ENCODE peak calls at places on chromosomes 16 and 17, in five cellular contexts. One of them, this sample, is unnamed.
A peak's percentile ranks its signal among the peaks of the same experiment; 100 is the strongest.

GRCh38 chr17:55728833-55729232 is 6.2 kb upstream of the TMEM100 start:
- DNase-seq in hepatocyte: no peak
- DNase-seq in neural progenitor cell: no peak
- DNase-seq in GM23338: no peak
- DNase-seq in GM23248: no peak
- DNase-seq in this sample: no peak

GRCh38 chr16:47029724-47030123 is 56.2 kb upstream of the DNAJA2 start:
- DNase-seq in hepatocyte: no peak
- DNase-seq in GM23338: no peak
- DNase-seq in neural progenitor cell: no peak
- DNase-seq in GM23248: no peak
- DNase-seq in this sample: no peak

GRCh38 chr16:87072101-87072500 is 245.1 kb downstream of the C16orf95 start:
- DNase-seq in GM23338: no peak
- DNase-seq in GM23248: no peak
- DNase-seq in hepatocyte: no peak
- DNase-seq in neural progenitor cell: no peak
- DNase-seq in this sample: no peak

GRCh38 chr16:85417156-85417860 is 195.8 kb upstream of the GSE1 start:
- DNase-seq in hepatocyte: no peak
- DNase-seq in GM23248: no peak
- DNase-seq in neural progenitor cell: no peak
- DNase-seq in GM23338: no peak
- DNase-seq in this sample: no peak

GRCh38 chr17:79741751-79742588 is 11.2 kb downstream of the ENPP7 start:
- DNase-seq in GM23338: peak; percentile 86
- DNase-seq in GM23248: peak; percentile 61
- DNase-seq in hepatocyte: peak; percentile 91
- DNase-seq in neural progenitor cell: peak; percentile 87
- DNase-seq in this sample: peak; percentile 87

GRCh38 chr17:73838815-73839214 is 194.6 kb upstream of the SDK2 start:
- DNase-seq in hepatocyte: no peak
- DNase-seq in GM23248: no peak
- DNase-seq in GM23338: no peak
- DNase-seq in neural progenitor cell: no peak
- DNase-seq in this sample: no peak

GRCh38 chr16:16036359-16036792 is 87.0 kb downstream of the ABCC1 start:
- DNase-seq in neural progenitor cell: peak; percentile 31
- DNase-seq in GM23248: no peak
- DNase-seq in hepatocyte: no peak
- DNase-seq in GM23338: no peak
- DNase-seq in this sample: no peak

GRCh38 chr17:6948562-6948961 is 47.3 kb upstream of the ALOX12 start:
- DNase-seq in neural progenitor cell: no peak
- DNase-seq in GM23248: peak; percentile 41
- DNase-seq in hepatocyte: no peak
- DNase-seq in GM23338: no peak
- DNase-seq in this sample: peak; percentile 44

GRCh38 chr17:50026046-50026675 is 29.7 kb upstream of the ITGA3 start:
- DNase-seq in GM23248: no peak
- DNase-seq in neural progenitor cell: no peak
- DNase-seq in hepatocyte: no peak
- DNase-seq in GM23338: no peak
- DNase-seq in this sample: no peak

GRCh38 chr17:50028207-50029120 is 27.4 kb upstream of the ITGA3 start:
- DNase-seq in GM23248: peak; percentile 70
- DNase-seq in GM23338: peak; percentile 83
- DNase-seq in neural progenitor cell: peak; percentile 78
- DNase-seq in hepatocyte: peak; percentile 45
- DNase-seq in this sample: peak; percentile 100

GRCh38 chr17:50026901-50027638 is 28.8 kb upstream of the ITGA3 start:
- DNase-seq in hepatocyte: peak; percentile 80
- DNase-seq in neural progenitor cell: peak; percentile 76
- DNase-seq in GM23338: peak; percentile 82
- DNase-seq in GM23248: peak; percentile 81
- DNase-seq in this sample: peak; percentile 98

GRCh38 chr17:50029185-50029584 is 26.7 kb upstream of the ITGA3 start:
- DNase-seq in hepatocyte: no peak
- DNase-seq in GM23338: no peak
- DNase-seq in GM23248: no peak
- DNase-seq in neural progenitor cell: no peak
- DNase-seq in this sample: no peak

GRCh38 chr17:50027639-50028206 is 28.2 kb upstream of the ITGA3 start:
- DNase-seq in neural progenitor cell: no peak
- DNase-seq in hepatocyte: peak; percentile 67
- DNase-seq in GM23248: peak; percentile 97
- DNase-seq in GM23338: peak; percentile 36
- DNase-seq in this sample: peak; percentile 100
- TF ChIP-seq EZH2phosphoT487 in neural progenitor cell: no peak
- TF ChIP-seq EZH2phosphoT487 in hepatocyte: no peak
- TF ChIP-seq EZH2phosphoT487 in GM23248: no peak
- TF ChIP-seq EZH2phosphoT487 in GM23338: no peak
- TF ChIP-seq EZH2phosphoT487 in this sample: no peak

GRCh38 chr17:78281249-78281865 is 49.9 kb downstream of the TMEM235 start:
- DNase-seq in GM23248: no peak
- DNase-seq in neural progenitor cell: no peak
- DNase-seq in hepatocyte: peak; percentile 41
- DNase-seq in GM23338: no peak
- DNase-seq in this sample: no peak
- H2AFZ ChIP-seq in GM23248: no peak overlapping the region
- H2AFZ ChIP-seq in neural progenitor cell: no peak overlapping the region
- H2AFZ ChIP-seq in hepatocyte: no peak overlapping the region
- H2AFZ ChIP-seq in GM23338: no peak overlapping the region
- H2AFZ ChIP-seq in this sample: no peak overlapping the region

GRCh38 chr16:48276102-48276501 is 28.8 kb upstream of the ABCC11 start:
- DNase-seq in hepatocyte: peak; percentile 58
- DNase-seq in GM23248: no peak
- DNase-seq in GM23338: no peak
- DNase-seq in neural progenitor cell: no peak
- DNase-seq in this sample: no peak

GRCh38 chr16:48274476-48274875 is 27.1 kb upstream of the ABCC11 start:
- DNase-seq in GM23248: no peak
- DNase-seq in GM23338: no peak
- DNase-seq in hepatocyte: no peak
- DNase-seq in neural progenitor cell: no peak
- DNase-seq in this sample: no peak

GRCh38 chr16:48277158-48277557 is 29.8 kb upstream of the ABCC11 start:
- DNase-seq in GM23248: no peak
- DNase-seq in neural progenitor cell: no peak
- DNase-seq in hepatocyte: no peak
- DNase-seq in GM23338: no peak
- DNase-seq in this sample: no peak

GRCh38 chr16:48282636-48283263 is 35.4 kb upstream of the ABCC11 start:
- DNase-seq in neural progenitor cell: no peak
- DNase-seq in GM23248: no peak
- DNase-seq in GM23338: no peak
- DNase-seq in hepatocyte: no peak
- DNase-seq in this sample: no peak

GRCh38 chr16:48279199-48279598 is 31.9 kb upstream of the ABCC11 start:
- DNase-seq in GM23338: peak; percentile 29
- DNase-seq in GM23248: no peak
- DNase-seq in neural progenitor cell: no peak
- DNase-seq in hepatocyte: no peak
- DNase-seq in this sample: no peak
- H3K4me1 ChIP-seq in GM23338: peaks cover 42% of the 10 kb centered on the region
- H3K4me1 ChIP-seq in GM23248: no peaks in the 10 kb centered on the region
- H3K4me1 ChIP-seq in neural progenitor cell: no peaks in the 10 kb centered on the region
- H3K4me1 ChIP-seq in hepatocyte: peaks cover 11% of the 10 kb centered on the region
- H3K4me1 ChIP-seq in this sample: peaks cover 2% of the 10 kb centered on the region

GRCh38 chr16:53768593-53768992 is 64.6 kb downstream of the FTO start:
- DNase-seq in hepatocyte: peak; percentile 20
- DNase-seq in GM23338: no peak
- DNase-seq in GM23248: peak; percentile 91
- DNase-seq in neural progenitor cell: no peak
- DNase-seq in this sample: peak; percentile 90

GRCh38 chr16:53769185-53769584 is 65.2 kb downstream of the FTO start:
- DNase-seq in neural progenitor cell: no peak
- DNase-seq in GM23338: no peak
- DNase-seq in hepatocyte: no peak
- DNase-seq in GM23248: no peak
- DNase-seq in this sample: peak; percentile 3

GRCh38 chr16:53766304-53767016 is 62.5 kb downstream of the FTO start:
- DNase-seq in GM23248: peak; percentile 80
- DNase-seq in GM23338: no peak
- DNase-seq in neural progenitor cell: no peak
- DNase-seq in hepatocyte: peak; percentile 46
- DNase-seq in this sample: peak; percentile 52

GRCh38 chr16:53769787-53770186 is 65.8 kb downstream of the FTO start:
- DNase-seq in hepatocyte: no peak
- DNase-seq in GM23338: no peak
- DNase-seq in GM23248: no peak
- DNase-seq in neural progenitor cell: no peak
- DNase-seq in this sample: no peak

GRCh38 chr16:53768167-53768566 is 64.2 kb downstream of the FTO start:
- DNase-seq in hepatocyte: peak; percentile 17
- DNase-seq in neural progenitor cell: no peak
- DNase-seq in GM23338: no peak
- DNase-seq in GM23248: peak; percentile 49
- DNase-seq in this sample: peak; percentile 48
- TF ChIP-seq EZH2phosphoT487 in hepatocyte: no peak
- TF ChIP-seq EZH2phosphoT487 in neural progenitor cell: no peak
- TF ChIP-seq EZH2phosphoT487 in GM23338: no peak
- TF ChIP-seq EZH2phosphoT487 in GM23248: no peak
- TF ChIP-seq EZH2phosphoT487 in this sample: no peak

GRCh38 chr17:76869209-76869877 is 1.1 kb downstream of the MGAT5B start:
- DNase-seq in hepatocyte: no peak
- DNase-seq in neural progenitor cell: peak; percentile 64
- DNase-seq in GM23338: peak; percentile 66
- DNase-seq in GM23248: no peak
- DNase-seq in this sample: no peak
- H2AFZ ChIP-seq in hepatocyte: no peak overlapping the region
- H2AFZ ChIP-seq in neural progenitor cell: no peak overlapping the region
- H2AFZ ChIP-seq in GM23338: peak overlapping the region; percentile 90
- H2AFZ ChIP-seq in GM23248: no peak overlapping the region
- H2AFZ ChIP-seq in this sample: peak overlapping the region; percentile 40

This sample was measured in PC-3.